ENCODE peak calls at places on chromosomes 5 and 9, in four cellular contexts. I, S, X and R are unnamed samples.
A peak's percentile ranks its signal among the peaks of the same experiment; 100 is the strongest.

GRCh38 chr5:96155156-96155555 is 193.5 kb upstream of the ELL2 start:
- DNase-seq in I (no peak), S (no peak), X (no peak), R (no peak)

GRCh38 chr9:20579544-20580309 is 42.6 kb downstream of the MLLT3 start:
- DNase-seq in I (no peak), S (peak; percentile 69), X (no peak), R (no peak)

GRCh38 chr9:78676623-78677022 is 379.7 kb downstream of the PSAT1 start:
- DNase-seq in I (no peak), S (no peak), X (no peak), R (no peak)

GRCh38 chr9:71302776-71303175 is 181.4 kb upstream of the TRPM3 start:
- DNase-seq in I (no peak), S (no peak), X (no peak), R (no peak)

GRCh38 chr5:34736445-34737119 is 80.5 kb downstream of the RAI14 start:
- DNase-seq in I (no peak), S (peak; percentile 48), X (no peak), R (no peak)

GRCh38 chr5:175822225-175822624 is 49.2 kb upstream of the CPLX2 start:
- DNase-seq in I (no peak), S (no peak), X (no peak), R (no peak)

GRCh38 chr5:132294728-132295504 is 722 bp downstream of the SLC22A4 start:
- DNase-seq in I (no peak), S (peak; percentile 84), X (peak; percentile 41), R (peak; percentile 15)

GRCh38 chr9:121774715-121775613 is 123.5 kb downstream of the DAB2IP start:
- DNase-seq in I (no peak), S (no peak), X (no peak), R (no peak)

GRCh38 chr5:127367912-127368468 is 77.4 kb downstream of the MEGF10 start:
- DNase-seq in I (no peak), S (peak; percentile 60), X (no peak), R (no peak)

GRCh38 chr9:94270009-94270408 is 10.9 kb downstream of the ZNF169 start:
- DNase-seq in I (no peak), S (no peak), X (no peak), R (no peak)

GRCh38 chr5:91384671-91385430 is 1.7 kb upstream of the ARRDC3 start:
- DNase-seq in I (peak; percentile 95), S (peak; percentile 94), X (no peak), R (no peak)

GRCh38 chr5:141808857-141809256 is 69.4 kb downstream of the PCDH1 start:
- DNase-seq in I (no peak), S (no peak), X (no peak), R (no peak)

GRCh38 chr5:1808466-1808865 is 7.3 kb downstream of the NDUFS6 start:
- DNase-seq in I (no peak), S (peak; percentile 93), X (no peak), R (no peak)

GRCh38 chr5:7690557-7690956 is 160.4 kb downstream of the CFAP90 start:
- DNase-seq in I (no peak), S (no peak), X (no peak), R (no peak)

GRCh38 chr9:108207611-108208051 is 648.2 kb downstream of the ACTL7B start:
- DNase-seq in I (no peak), S (no peak), X (no peak), R (no peak)

GRCh38 chr5:4907636-4908035 is 232.5 kb upstream of the ADAMTS16 start:
- DNase-seq in I (no peak), S (no peak), X (no peak), R (no peak)

GRCh38 chr9:36903541-36904435 is 130.3 kb downstream of the PAX5 start:
- DNase-seq in I (peak; percentile 29), S (peak; percentile 55), X (no peak), R (no peak)

GRCh38 chr9:74824654-74825053 is 63.1 kb downstream of the TRPM6 start:
- DNase-seq in I (no peak), S (peak; percentile 36), X (no peak), R (no peak)

GRCh38 chr5:172005708-172006377 is 595 bp downstream of the FBXW11 start:
- DNase-seq in I (peak; percentile 14), S (peak; percentile 17), X (no peak), R (no peak)

GRCh38 chr5:82274343-82275266 is 3.5 kb downstream of the RPS23 start:
- DNase-seq in I (no peak), S (no peak), X (no peak), R (no peak)

GRCh38 chr5:50744761-50745160 is 78.3 kb downstream of the PARP8 start:
- DNase-seq in I (no peak), S (peak; percentile 41), X (no peak), R (no peak)

GRCh38 chr5:17448877-17449276 is 49.2 kb upstream of the TAF11L2 start:
- DNase-seq in I (no peak), S (no peak), X (no peak), R (no peak)

GRCh38 chr5:59678959-59679358 is 214.6 kb downstream of the PDE4D start:
- DNase-seq in I (no peak), S (no peak), X (no peak), R (no peak)